ENCODE peak calls at places on chromosomes 5 and 9, in nine cellular contexts. K is endothelial cell of umbilical vein, J is OCI-LY7, D is RWPE1, O is heart right ventricle, C is suprapubic skin, B is SJSA1, H is substantia nigra, Y is GM12878. V is an unnamed sample.
A peak's percentile ranks its signal among the peaks of the same experiment; 100 is the strongest.

GRCh38 chr5:179241764-179242370 is 103.4 kb downstream of the ADAMTS2 start:
- DNase-seq in K (no peak), J (no peak), D (no peak), O (no peak), C (peak; percentile 36), B (no peak), H (no peak), Y (no peak), V (no peak)

GRCh38 chr9:95434116-95435073 is 82.4 kb downstream of the PTCH1 start:
- DNase-seq in K (no peak), J (peak; percentile 16), D (peak; percentile 32), O (no peak), C (no peak), B (no peak), H (no peak), Y (no peak), V (no peak)

GRCh38 chr5:74648835-74649286 is 8.3 kb upstream of the ENC1 start:
- DNase-seq in K (peak; percentile 69), J (peak; percentile 66), D (peak; percentile 77), O (no peak), C (no peak), B (peak; percentile 69), H (no peak), Y (no peak), V (no peak)

GRCh38 chr5:31270396-31270795 is 76.9 kb downstream of the CDH6 start:
- DNase-seq in K (peak; percentile 4), J (no peak), D (no peak), O (no peak), C (no peak), B (no peak), H (no peak), Y (no peak), V (no peak)

GRCh38 chr5:1137567-1138444 is 25.9 kb upstream of the SLC12A7 start:
- DNase-seq in K (no peak), J (peak; percentile 34), D (no peak), O (peak; percentile 25), C (no peak), B (no peak), H (no peak), Y (no peak), V (no peak)

GRCh38 chr5:151101746-151102145 is 20.9 kb upstream of the TNIP1 start:
- DNase-seq in K (no peak), J (no peak), D (no peak), O (no peak), C (no peak), B (no peak), H (no peak), Y (no peak), V (no peak)

GRCh38 chr5:10456583-10457562 is 15.2 kb downstream of the ROPN1L start:
- DNase-seq in K (peak; percentile 43), J (no peak), D (no peak), O (no peak), C (no peak), B (no peak), H (no peak), Y (no peak), V (no peak)

GRCh38 chr5:96431376-96432244 is 1.4 kb downstream of the PCSK1 start:
- DNase-seq in K (no peak), J (no peak), D (peak; percentile 48), O (no peak), C (no peak), B (peak; percentile 14), H (no peak), Y (no peak), V (no peak)

GRCh38 chr5:56735845-56736641 is 79.3 kb upstream of the MAP3K1 start:
- DNase-seq in K (no peak), J (peak; percentile 85), D (no peak), O (no peak), C (no peak), B (no peak), H (no peak), Y (no peak), V (no peak)

GRCh38 chr5:117872798-117873368 is 1115.5 kb downstream of the DTWD2 start:
- DNase-seq in K (no peak), J (peak; percentile 13), D (no peak), O (no peak), C (no peak), B (no peak), H (no peak), Y (no peak), V (no peak)

GRCh38 chr5:59260973-59261372 is 632.6 kb downstream of the PDE4D start:
- DNase-seq in K (no peak), J (no peak), D (no peak), O (no peak), C (no peak), B (no peak), H (no peak), Y (no peak), V (no peak)

GRCh38 chr9:74277532-74277931 is 219.6 kb upstream of the RORB start:
- DNase-seq in K (no peak), J (no peak), D (no peak), O (no peak), C (no peak), B (no peak), H (no peak), Y (peak; percentile 59), V (no peak)

DNA sequence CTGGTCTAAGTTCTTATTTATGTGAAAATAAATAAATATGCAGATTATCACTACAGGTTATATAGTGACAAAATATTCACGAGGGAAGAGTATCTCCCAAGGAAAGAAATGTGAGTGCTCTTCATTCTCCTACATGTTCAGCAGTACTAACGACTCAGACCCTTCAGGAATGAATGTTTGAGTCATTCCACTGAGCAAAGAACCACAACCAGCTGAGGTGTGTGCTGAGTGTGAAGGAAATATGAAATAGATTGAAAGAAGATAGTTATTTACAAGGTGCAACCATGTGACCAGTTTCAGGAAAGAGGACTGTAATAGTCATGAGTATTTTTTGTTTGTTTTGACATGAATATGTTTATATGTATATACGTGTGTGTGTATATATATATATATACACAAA is 228.7 kb downstream of the TUSC1 start:
- DNase-seq in K (no peak), J (no peak), D (no peak), O (no peak), C (no peak), B (no peak), H (no peak), Y (no peak), V (no peak)
- H3K27ac ChIP-seq in K (no peak overlapping the region), J (no peak overlapping the region), D (no peak overlapping the region), O (no peak overlapping the region), C (no peak overlapping the region), B (no peak overlapping the region), H (no peak overlapping the region), Y (no peak overlapping the region), V (no peak overlapping the region)

GRCh38 chr9:86407022-86407421 is 52.8 kb upstream of the TUT7 start:
- DNase-seq in K (no peak), J (no peak), D (peak; percentile 71), O (no peak), C (no peak), B (peak; percentile 23), H (no peak), Y (no peak), V (no peak)
- H3K27ac ChIP-seq in K (no peak overlapping the region), J (no peak overlapping the region), D (peak overlapping the region; percentile 88), O (no peak overlapping the region), C (peak overlapping the region; percentile 75), B (no peak overlapping the region), H (no peak overlapping the region), Y (no peak overlapping the region), V (no peak overlapping the region)

DNA sequence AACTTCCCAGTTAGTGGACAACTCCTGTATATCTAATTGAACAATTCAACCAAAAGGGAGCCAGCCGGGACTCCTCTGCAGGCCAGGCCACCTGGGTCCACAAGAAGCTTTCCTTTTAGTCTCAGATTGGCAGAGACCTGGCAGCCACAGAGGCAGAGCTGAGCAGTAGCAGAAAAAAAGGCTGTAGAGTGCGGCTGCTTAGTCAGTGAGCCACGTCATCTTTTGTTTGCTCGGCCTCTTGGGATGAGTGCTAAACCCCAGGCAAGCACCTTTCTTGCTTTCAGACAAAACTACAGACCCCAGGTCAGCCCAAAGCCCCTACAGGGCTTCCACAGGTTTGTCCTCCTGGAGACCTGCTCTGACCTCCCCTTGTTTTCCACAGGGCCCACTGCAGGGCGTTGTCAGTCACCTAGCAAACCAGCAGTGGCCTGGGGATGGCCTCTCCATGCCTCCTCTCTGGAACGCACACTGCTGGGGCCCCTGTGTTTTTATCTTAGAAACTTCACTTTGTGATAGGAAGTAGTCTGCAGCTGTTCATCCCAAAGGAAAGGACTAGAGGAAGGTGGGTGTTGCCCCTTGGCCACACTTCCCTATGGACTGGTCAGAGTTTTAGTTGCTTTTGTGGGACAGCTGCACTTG is 49.9 kb downstream of the SHB start:
- DNase-seq in K (peak; percentile 83), J (no peak), D (no peak), O (no peak), C (no peak), B (peak; percentile 66), H (no peak), Y (no peak), V (peak; percentile 64)
- H3K27ac ChIP-seq in K (peak overlapping the region; percentile 80), J (no peak overlapping the region), D (peak overlapping the region; percentile 88), O (no peak overlapping the region), C (no peak overlapping the region), B (peak overlapping the region; percentile 41), H (peak overlapping the region; percentile 44), Y (no peak overlapping the region), V (peak overlapping the region; percentile 53)

GRCh38 chr5:131324311-131324710 is 60.5 kb downstream of the CDC42SE2 start:
- DNase-seq in K (no peak), J (no peak), D (no peak), O (no peak), C (no peak), B (no peak), H (no peak), Y (no peak), V (no peak)
- H3K27ac ChIP-seq in K (no peak overlapping the region), J (no peak overlapping the region), D (no peak overlapping the region), O (no peak overlapping the region), C (no peak overlapping the region), B (no peak overlapping the region), H (peak overlapping the region; percentile 60), Y (no peak overlapping the region), V (no peak overlapping the region)

DNA sequence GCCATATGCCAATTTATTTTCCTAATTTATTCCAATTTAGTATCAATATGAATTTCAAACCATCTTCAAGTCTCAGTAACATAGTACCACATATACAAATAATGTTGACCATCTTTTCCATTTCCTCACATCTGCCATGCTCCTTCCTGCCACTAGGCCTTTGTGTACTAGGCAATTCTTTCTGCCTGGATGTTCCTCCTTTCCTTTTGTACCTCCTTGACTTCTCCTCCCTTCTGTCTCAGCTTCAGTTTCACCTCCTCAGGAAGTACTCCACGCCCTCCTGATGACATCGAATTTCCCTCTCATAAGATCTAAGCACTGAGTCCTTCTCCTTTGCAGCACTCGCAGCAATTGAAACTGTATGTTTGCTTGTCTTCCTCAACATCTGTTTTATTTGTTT is 53.9 kb downstream of the MEF2C start:
- DNase-seq in K (peak; percentile 63), J (peak; percentile 39), D (no peak), O (no peak), C (no peak), B (no peak), H (no peak), Y (no peak), V (no peak)
- H3K27ac ChIP-seq in K (peak overlapping the region; percentile 94), J (peak overlapping the region; percentile 41), D (no peak overlapping the region), O (peak overlapping the region; percentile 65), C (peak overlapping the region; percentile 12), B (no peak overlapping the region), H (peak overlapping the region; percentile 22), Y (peak overlapping the region; percentile 80), V (peak overlapping the region; percentile 37)

DNA sequence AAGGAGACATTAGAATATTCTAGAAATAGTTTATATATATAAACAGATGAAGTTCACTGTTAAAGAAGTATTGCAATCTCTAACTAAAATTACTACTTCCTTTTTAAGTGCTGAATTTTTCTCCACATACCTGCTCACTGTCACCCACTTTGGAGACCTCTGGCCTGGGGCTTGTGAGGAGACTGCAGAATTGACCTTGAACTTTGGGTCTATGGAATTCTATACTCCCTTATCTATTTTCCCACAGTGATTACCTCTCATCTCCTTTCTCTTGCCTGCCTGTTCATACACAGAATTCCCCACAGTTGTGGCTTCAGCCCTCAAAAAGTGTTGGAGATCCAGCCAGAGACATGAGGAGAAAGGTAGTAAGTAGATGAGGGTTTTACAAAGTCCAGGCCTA is 45.4 kb downstream of the LARP1 start:
- DNase-seq in K (no peak), J (no peak), D (no peak), O (no peak), C (no peak), B (no peak), H (no peak), Y (no peak), V (no peak)
- H3K27ac ChIP-seq in K (no peak overlapping the region), J (no peak overlapping the region), D (no peak overlapping the region), O (no peak overlapping the region), C (no peak overlapping the region), B (no peak overlapping the region), H (no peak overlapping the region), Y (no peak overlapping the region), V (no peak overlapping the region)